ENCODE peak calls at places on chromosomes 4 and X, in four cellular contexts. A, K, B and Q are unnamed samples.

GRCh38 chr4:88033309-88033708 is 25.9 kb downstream of the PKD2 start:
- DNase-seq in K (no peak), B (no peak), A (no peak), Q (no peak)

GRCh38 chrX:132118361-132118760 is 9.5 kb downstream of the FRMD7 start:
- DNase-seq in K (no peak), A (no peak), B (no peak), Q (no peak)

GRCh38 chr4:97457253-97457652 is 686.0 kb downstream of the STPG2 start:
- DNase-seq in K (no peak), B (no peak), A (no peak), Q (no peak)

GRCh38 chrX:153649178-153649914 is 2.3 kb downstream of the DUSP9 start:
- DNase-seq in K (no peak), B (peak), A (peak), Q (no peak)

GRCh38 chr4:94171616-94172015 is 36.0 kb upstream of the SMARCAD1 start:
- DNase-seq in B (no peak), A (no peak), K (no peak), Q (no peak)

GRCh38 chr4:91113130-91113706 is 986.0 kb downstream of the CCSER1 start:
- DNase-seq in A (no peak), B (no peak), K (no peak), Q (no peak)

GRCh38 chrX:118853596-118853995 is 30.0 kb downstream of the ZCCHC12 start:
- DNase-seq in A (no peak), K (no peak), B (no peak), Q (no peak)

GRCh38 chrX:122625821-122626220 is 558.3 kb upstream of the GRIA3 start:
- DNase-seq in A (no peak), K (no peak), B (no peak), Q (no peak)

GRCh38 chr4:134201216-134202098 is at the start of gene PABPC4L:
- DNase-seq in K (peak), A (peak), B (peak), Q (no peak)

GRCh38 chr4:125306112-125306511 is 8.6 kb upstream of the FAT4 start:
- DNase-seq in A (no peak), B (no peak), K (no peak), Q (no peak)

GRCh38 chrX:51747671-51748070 is 4.4 kb downstream of the GSPT2 start:
- DNase-seq in B (no peak), A (no peak), K (no peak), Q (no peak)

GRCh38 chrX:77442728-77443127 is 4.5 kb upstream of the FGF16 start:
- DNase-seq in B (no peak), K (no peak), A (no peak), Q (no peak)

GRCh38 chr4:165009493-165010227 is 22.1 kb upstream of the TRIM60 start:
- DNase-seq in B (no peak), K (no peak), A (no peak), Q (no peak)

GRCh38 chrX:122055450-122055849 is 1008.0 kb downstream of the GLUD2 start:
- DNase-seq in A (no peak), K (no peak), B (no peak), Q (no peak)

GRCh38 chrX:23381688-23382087 is 47.0 kb downstream of the PTCHD1 start:
- DNase-seq in K (no peak), B (no peak), A (no peak), Q (no peak)

GRCh38 chr4:155820887-155821529 is 45.1 kb downstream of the ASIC5 start:
- DNase-seq in K (no peak), B (no peak), A (no peak), Q (no peak)

GRCh38 chr4:82284475-82284857 is 89.3 kb downstream of the HNRNPD start:
- DNase-seq in K (no peak), A (no peak), B (no peak), Q (no peak)

GRCh38 chr4:148454835-148455234 is 12.6 kb upstream of the NR3C2 start:
- DNase-seq in K (no peak), A (no peak), B (no peak), Q (no peak)

GRCh38 chr4:24770111-24770584 is 25.2 kb upstream of the SOD3 start:
- DNase-seq in A (no peak), B (no peak), K (no peak), Q (peak)

GRCh38 chr4:173200103-173200502 is 31.5 kb downstream of the GALNT7 start:
- DNase-seq in K (no peak), A (no peak), B (no peak), Q (no peak)

GRCh38 chr4:104064650-104065577 is 345.1 kb upstream of the TACR3 start:
- DNase-seq in B (peak), K (no peak), A (peak), Q (peak)

GRCh38 chr4:188162698-188163097 is 23.5 kb downstream of the TRIML1 start:
- DNase-seq in B (no peak), A (no peak), K (no peak), Q (no peak)

GRCh38 chrX:73455171-73455570 is 8.3 kb downstream of the CDX4 start:
- DNase-seq in K (no peak), B (no peak), A (no peak), Q (no peak)

GRCh38 chr4:98626350-98626749 is 32.1 kb downstream of the TSPAN5 start:
- DNase-seq in B (no peak), A (no peak), K (no peak), Q (no peak)
- H3K4me3 ChIP-seq in B (no peak), A (no peak), K (no peak), Q (no peak)

DNA sequence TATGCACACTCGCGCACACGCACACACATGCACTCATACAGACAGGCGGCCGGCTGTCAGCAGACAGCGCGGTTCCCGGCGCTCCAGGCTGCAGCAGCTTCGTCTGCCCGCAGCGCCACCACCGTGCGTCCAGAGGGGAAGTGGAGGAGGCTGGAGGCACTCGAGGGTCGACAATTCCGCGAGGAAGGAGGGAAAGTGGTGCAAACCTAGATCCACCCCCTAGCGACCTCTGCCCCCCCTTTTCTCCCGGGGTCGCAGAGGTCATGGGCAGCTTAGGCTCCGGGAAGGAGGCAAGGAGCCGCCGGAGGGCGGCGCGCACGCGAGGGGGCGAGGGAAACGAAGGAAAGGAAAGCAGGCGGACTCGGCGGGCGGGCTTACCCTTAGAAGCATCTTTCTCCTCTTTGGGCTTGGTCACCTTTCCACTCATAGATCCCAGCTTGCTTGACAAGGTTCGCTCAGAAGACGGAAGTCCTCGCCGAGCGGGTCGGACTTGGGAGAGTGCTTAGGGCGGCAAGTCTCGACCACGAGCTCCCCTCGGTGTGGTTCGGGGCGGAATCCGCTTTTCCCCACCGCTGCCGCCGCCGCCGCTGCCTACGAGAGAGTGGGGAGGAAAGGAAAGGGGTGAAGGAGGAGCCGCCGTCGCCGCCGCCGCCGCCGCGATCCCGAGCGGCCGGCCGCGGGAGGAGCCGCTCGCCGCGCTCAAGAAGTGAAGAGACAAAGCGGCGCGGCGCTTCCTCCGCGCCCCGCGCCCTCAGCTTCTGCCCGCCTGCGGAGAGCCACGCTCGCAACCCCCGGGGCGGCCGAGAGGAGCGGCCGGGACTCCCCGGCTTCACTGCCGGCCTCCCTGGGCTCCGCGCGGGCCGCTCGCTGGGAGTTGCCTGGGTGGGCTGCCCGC is 326.6 kb upstream of the F9 start:
- DNase-seq in A (peak), B (peak), K (no peak), Q (no peak)
- TF ChIP-seq CTCF in A (no peak), B (no peak), K (no peak), Q (no peak)

DNA sequence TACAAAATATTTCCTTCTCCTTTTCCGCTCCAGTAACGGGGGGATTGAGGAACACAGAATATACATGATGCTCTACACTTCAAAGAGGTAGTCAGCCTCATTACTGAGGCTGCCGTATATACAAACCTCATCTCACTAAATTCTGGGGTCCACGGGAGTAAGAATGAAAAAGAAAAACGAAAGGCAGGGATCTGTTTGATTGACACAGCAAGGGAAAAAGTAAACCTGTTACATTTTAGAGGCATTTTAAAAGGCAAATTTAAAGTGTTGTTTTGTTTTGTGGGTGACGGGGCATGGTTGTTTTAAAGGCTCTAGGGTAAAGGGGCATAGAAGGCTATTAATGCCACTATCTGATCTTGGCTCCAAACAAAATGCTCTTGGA is 2.9 kb upstream of the PCDH10 start:
- DNase-seq in A (no peak), K (no peak), B (no peak), Q (no peak)
- H3K4me3 ChIP-seq in A (peak), K (peak), B (no peak), Q (no peak)

DNA sequence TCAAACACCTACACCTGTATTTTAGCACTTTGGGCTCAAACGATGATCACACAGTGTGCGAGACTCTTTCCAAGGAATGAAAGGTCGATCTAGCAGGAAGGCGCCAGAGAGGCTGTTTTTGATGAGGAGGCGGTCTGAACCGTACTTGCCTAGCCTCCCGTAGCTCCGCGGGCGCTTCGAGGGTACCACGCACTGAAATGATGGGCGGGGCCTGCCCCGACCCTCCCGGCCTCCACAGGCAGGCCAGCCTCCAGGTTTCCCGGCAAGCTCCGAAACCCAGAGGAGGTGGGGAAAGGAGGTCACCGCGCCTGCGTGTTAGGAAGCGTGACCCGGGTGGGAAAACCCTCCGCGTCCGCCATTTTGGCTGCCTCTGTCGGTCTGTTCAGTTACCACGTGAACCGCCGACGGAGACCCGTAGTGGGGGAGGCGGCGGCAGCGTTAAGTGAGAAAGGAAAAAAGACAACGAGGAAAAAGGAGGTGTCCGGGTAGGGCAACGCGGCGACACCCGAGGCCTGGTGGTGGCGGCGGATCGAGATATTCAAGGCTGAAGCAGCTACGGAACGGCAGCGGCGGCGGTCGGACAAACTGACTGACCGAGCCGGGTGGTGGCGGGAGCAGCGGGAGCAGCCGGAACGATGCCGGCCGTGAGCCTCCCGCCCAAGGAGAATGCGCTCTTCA is at the start of gene NAA15:
- DNase-seq in K (peak), B (peak), A (peak), Q (peak)
- TF ChIP-seq CTCF in K (peak), B (no peak), A (no peak), Q (no peak)

GRCh38 chr4:1166509-1167243 is 5.7 kb downstream of the SPON2 start:
- DNase-seq in K (no peak), B (no peak), A (no peak), Q (no peak)
- H3K4me3 ChIP-seq in K (no peak), B (peak), A (peak), Q (peak)

GRCh38 chr4:57442834-57443291 is 332.7 kb upstream of the IGFBP7 start:
- DNase-seq in B (peak), A (no peak), K (no peak), Q (no peak)
- TF ChIP-seq CTCF in B (peak), A (peak), K (peak), Q (peak)

GRCh38 chr4:176320976-176321361 is 1.2 kb downstream of the SPCS3 start:
- DNase-seq in B (no peak), K (no peak), A (no peak), Q (no peak)

GRCh38 chr4:176320340-176320975 is 692 bp downstream of the SPCS3 start:
- DNase-seq in B (peak), K (peak), A (peak), Q (peak)

GRCh38 chr4:176323511-176324160 is 3.9 kb downstream of the SPCS3 start:
- DNase-seq in B (no peak), A (no peak), K (no peak), Q (no peak)

GRCh38 chr4:176319704-176320339 is at the start of gene SPCS3:
- DNase-seq in B (peak), K (peak), A (peak), Q (peak)

GRCh38 chr4:176321589-176321988 is 1.8 kb downstream of the SPCS3 start:
- DNase-seq in A (no peak), K (no peak), B (no peak), Q (no peak)
- H3K4me3 ChIP-seq in A (peak), K (peak), B (peak), Q (peak)